ENCODE peak calls at places on chromosomes 6 and 20, in nine cellular contexts. One of them, this sample, is unnamed.

GRCh38 chr20:56400001-56400640 is 7.7 kb downstream of the CSTF1 start:
- DNase-seq in heart right ventricle: peak
- DNase-seq in endothelial cell of umbilical vein: peak
- DNase-seq in CD8-positive, alpha-beta T cell: peak
- DNase-seq in AG10803: peak
- DNase-seq in uterus: no peak
- DNase-seq in kidney: no peak
- DNase-seq in coronary artery: no peak
- DNase-seq in AG09309: peak
- DNase-seq in this sample: peak

GRCh38 chr6:143125896-143126573 is 65.3 kb downstream of the AIG1 start:
- DNase-seq in heart right ventricle: no peak
- DNase-seq in endothelial cell of umbilical vein: no peak
- DNase-seq in CD8-positive, alpha-beta T cell: no peak
- DNase-seq in AG10803: peak
- DNase-seq in uterus: no peak
- DNase-seq in kidney: no peak
- DNase-seq in coronary artery: no peak
- DNase-seq in AG09309: no peak
- DNase-seq in this sample: no peak

GRCh38 chr20:19492937-19493336 is 265.1 kb upstream of the RIN2 start:
- DNase-seq in heart right ventricle: no peak
- DNase-seq in endothelial cell of umbilical vein: no peak
- DNase-seq in CD8-positive, alpha-beta T cell: no peak
- DNase-seq in AG10803: no peak
- DNase-seq in uterus: no peak
- DNase-seq in kidney: no peak
- DNase-seq in coronary artery: no peak
- DNase-seq in AG09309: no peak
- DNase-seq in this sample: no peak

GRCh38 chr6:10256113-10256690 is 158.7 kb downstream of the TFAP2A start:
- DNase-seq in heart right ventricle: no peak
- DNase-seq in endothelial cell of umbilical vein: no peak
- DNase-seq in CD8-positive, alpha-beta T cell: no peak
- DNase-seq in AG10803: no peak
- DNase-seq in uterus: no peak
- DNase-seq in kidney: no peak
- DNase-seq in coronary artery: no peak
- DNase-seq in AG09309: no peak
- DNase-seq in this sample: no peak

GRCh38 chr6:7953753-7954152 is 43.2 kb upstream of the TXNDC5 start:
- DNase-seq in heart right ventricle: no peak
- DNase-seq in endothelial cell of umbilical vein: peak
- DNase-seq in CD8-positive, alpha-beta T cell: no peak
- DNase-seq in AG10803: no peak
- DNase-seq in uterus: no peak
- DNase-seq in kidney: no peak
- DNase-seq in coronary artery: no peak
- DNase-seq in AG09309: no peak
- DNase-seq in this sample: no peak

GRCh38 chr20:59972037-59972801 is 14.0 kb downstream of the CDH26 start:
- DNase-seq in heart right ventricle: no peak
- DNase-seq in endothelial cell of umbilical vein: no peak
- DNase-seq in CD8-positive, alpha-beta T cell: no peak
- DNase-seq in AG10803: no peak
- DNase-seq in uterus: no peak
- DNase-seq in kidney: no peak
- DNase-seq in coronary artery: no peak
- DNase-seq in AG09309: no peak
- DNase-seq in this sample: no peak

GRCh38 chr6:18976091-18976490 is 588.9 kb downstream of the RNF144B start:
- DNase-seq in heart right ventricle: no peak
- DNase-seq in endothelial cell of umbilical vein: no peak
- DNase-seq in CD8-positive, alpha-beta T cell: no peak
- DNase-seq in AG10803: no peak
- DNase-seq in uterus: no peak
- DNase-seq in kidney: no peak
- DNase-seq in coronary artery: no peak
- DNase-seq in AG09309: no peak
- DNase-seq in this sample: no peak

GRCh38 chr6:144036064-144036873 is 28.2 kb upstream of the PLAGL1 start:
- DNase-seq in heart right ventricle: no peak
- DNase-seq in endothelial cell of umbilical vein: peak
- DNase-seq in CD8-positive, alpha-beta T cell: no peak
- DNase-seq in AG10803: peak
- DNase-seq in uterus: no peak
- DNase-seq in kidney: no peak
- DNase-seq in coronary artery: no peak
- DNase-seq in AG09309: peak
- DNase-seq in this sample: peak

GRCh38 chr6:34317882-34318491 is 69.2 kb upstream of the SMIM29 start:
- DNase-seq in heart right ventricle: no peak
- DNase-seq in endothelial cell of umbilical vein: no peak
- DNase-seq in CD8-positive, alpha-beta T cell: no peak
- DNase-seq in AG10803: no peak
- DNase-seq in uterus: no peak
- DNase-seq in kidney: no peak
- DNase-seq in coronary artery: no peak
- DNase-seq in AG09309: no peak
- DNase-seq in this sample: peak

GRCh38 chr6:168274046-168274952 is 45.3 kb downstream of the DACT2 start:
- DNase-seq in heart right ventricle: no peak
- DNase-seq in endothelial cell of umbilical vein: no peak
- DNase-seq in CD8-positive, alpha-beta T cell: no peak
- DNase-seq in AG10803: no peak
- DNase-seq in uterus: no peak
- DNase-seq in kidney: peak
- DNase-seq in coronary artery: no peak
- DNase-seq in AG09309: no peak
- DNase-seq in this sample: no peak

GRCh38 chr6:151765444-151765886 is 42.0 kb upstream of the ESR1 start:
- DNase-seq in heart right ventricle: peak
- DNase-seq in endothelial cell of umbilical vein: peak
- DNase-seq in CD8-positive, alpha-beta T cell: no peak
- DNase-seq in AG10803: peak
- DNase-seq in uterus: peak
- DNase-seq in kidney: no peak
- DNase-seq in coronary artery: no peak
- DNase-seq in AG09309: peak
- DNase-seq in this sample: peak

GRCh38 chr6:158017621-158018369 is 36.1 kb downstream of the SYNJ2 start:
- DNase-seq in heart right ventricle: no peak
- DNase-seq in endothelial cell of umbilical vein: no peak
- DNase-seq in CD8-positive, alpha-beta T cell: no peak
- DNase-seq in AG10803: no peak
- DNase-seq in uterus: no peak
- DNase-seq in kidney: peak
- DNase-seq in coronary artery: no peak
- DNase-seq in AG09309: no peak
- DNase-seq in this sample: no peak

GRCh38 chr6:139545474-139546116 is 171.1 kb upstream of the CITED2 start:
- DNase-seq in heart right ventricle: no peak
- DNase-seq in endothelial cell of umbilical vein: no peak
- DNase-seq in CD8-positive, alpha-beta T cell: no peak
- DNase-seq in AG10803: peak
- DNase-seq in uterus: no peak
- DNase-seq in kidney: no peak
- DNase-seq in coronary artery: no peak
- DNase-seq in AG09309: no peak
- DNase-seq in this sample: peak

GRCh38 chr20:11338506-11339306 is 579.0 kb upstream of the BTBD3 start:
- DNase-seq in heart right ventricle: no peak
- DNase-seq in endothelial cell of umbilical vein: no peak
- DNase-seq in CD8-positive, alpha-beta T cell: no peak
- DNase-seq in AG10803: no peak
- DNase-seq in uterus: no peak
- DNase-seq in kidney: no peak
- DNase-seq in coronary artery: no peak
- DNase-seq in AG09309: no peak
- DNase-seq in this sample: peak

GRCh38 chr20:47922280-47922675 is 137.0 kb upstream of the SULF2 start:
- DNase-seq in heart right ventricle: no peak
- DNase-seq in endothelial cell of umbilical vein: no peak
- DNase-seq in CD8-positive, alpha-beta T cell: no peak
- DNase-seq in AG10803: peak
- DNase-seq in uterus: no peak
- DNase-seq in kidney: no peak
- DNase-seq in coronary artery: no peak
- DNase-seq in AG09309: peak
- DNase-seq in this sample: peak

GRCh38 chr6:134315974-134316391 is 1.9 kb downstream of the SGK1 start:
- DNase-seq in heart right ventricle: no peak
- DNase-seq in endothelial cell of umbilical vein: no peak
- DNase-seq in CD8-positive, alpha-beta T cell: no peak
- DNase-seq in AG10803: no peak
- DNase-seq in uterus: no peak
- DNase-seq in kidney: no peak
- DNase-seq in coronary artery: no peak
- DNase-seq in AG09309: no peak
- DNase-seq in this sample: no peak

GRCh38 chr6:37694259-37694658 is 3.4 kb downstream of the MDGA1 start:
- DNase-seq in heart right ventricle: no peak
- DNase-seq in endothelial cell of umbilical vein: no peak
- DNase-seq in CD8-positive, alpha-beta T cell: no peak
- DNase-seq in AG10803: no peak
- DNase-seq in uterus: no peak
- DNase-seq in kidney: no peak
- DNase-seq in coronary artery: no peak
- DNase-seq in AG09309: no peak
- DNase-seq in this sample: no peak

GRCh38 chr6:37696220-37696840 is 1.4 kb downstream of the MDGA1 start:
- DNase-seq in heart right ventricle: peak
- DNase-seq in endothelial cell of umbilical vein: peak
- DNase-seq in CD8-positive, alpha-beta T cell: peak
- DNase-seq in AG10803: peak
- DNase-seq in uterus: peak
- DNase-seq in kidney: peak
- DNase-seq in coronary artery: no peak
- DNase-seq in AG09309: no peak
- DNase-seq in this sample: peak

GRCh38 chr6:37695273-37695672 is 2.4 kb downstream of the MDGA1 start:
- DNase-seq in heart right ventricle: no peak
- DNase-seq in endothelial cell of umbilical vein: no peak
- DNase-seq in CD8-positive, alpha-beta T cell: no peak
- DNase-seq in AG10803: no peak
- DNase-seq in uterus: no peak
- DNase-seq in kidney: no peak
- DNase-seq in coronary artery: no peak
- DNase-seq in AG09309: no peak
- DNase-seq in this sample: no peak

GRCh38 chr6:37696841-37697735 is 595 bp downstream of the MDGA1 start:
- DNase-seq in heart right ventricle: no peak
- DNase-seq in endothelial cell of umbilical vein: peak
- DNase-seq in CD8-positive, alpha-beta T cell: peak
- DNase-seq in AG10803: peak
- DNase-seq in uterus: no peak
- DNase-seq in kidney: no peak
- DNase-seq in coronary artery: no peak
- DNase-seq in AG09309: no peak
- DNase-seq in this sample: no peak

GRCh38 chr6:37695857-37696219 is 1.8 kb downstream of the MDGA1 start:
- DNase-seq in heart right ventricle: no peak
- DNase-seq in endothelial cell of umbilical vein: peak
- DNase-seq in CD8-positive, alpha-beta T cell: no peak
- DNase-seq in AG10803: peak
- DNase-seq in uterus: no peak
- DNase-seq in kidney: no peak
- DNase-seq in coronary artery: no peak
- DNase-seq in AG09309: no peak
- DNase-seq in this sample: no peak
- H3K4me3 ChIP-seq in heart right ventricle: peak
- H3K4me3 ChIP-seq in endothelial cell of umbilical vein: no peak
- H3K4me3 ChIP-seq in CD8-positive, alpha-beta T cell: peak
- H3K4me3 ChIP-seq in AG10803: peak
- H3K4me3 ChIP-seq in uterus: peak
- H3K4me3 ChIP-seq in kidney: no peak
- H3K4me3 ChIP-seq in coronary artery: peak
- H3K4me3 ChIP-seq in AG09309: peak
- H3K4me3 ChIP-seq in this sample: peak

DNA sequence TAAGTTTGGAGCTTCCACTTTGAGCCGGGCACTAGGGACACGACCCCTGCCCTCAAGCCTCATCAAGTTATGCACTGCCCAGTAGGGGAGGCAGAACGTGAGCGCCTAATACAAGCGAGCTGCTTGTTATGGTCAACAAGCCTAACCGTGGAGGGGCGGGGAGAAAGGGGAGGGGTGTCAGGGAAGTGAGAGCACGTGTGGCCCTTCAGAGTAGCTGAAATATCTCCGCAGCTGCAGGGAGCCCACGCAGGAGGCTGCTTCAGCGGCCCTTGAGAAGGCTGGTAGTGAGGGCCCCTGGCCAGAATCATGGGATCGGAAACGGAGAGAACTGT is 713 bp downstream of the ALDH5A1 start:
- DNase-seq in heart right ventricle: peak
- DNase-seq in endothelial cell of umbilical vein: no peak
- DNase-seq in CD8-positive, alpha-beta T cell: peak
- DNase-seq in AG10803: peak
- DNase-seq in uterus: peak
- DNase-seq in kidney: no peak
- DNase-seq in coronary artery: peak
- DNase-seq in AG09309: no peak
- DNase-seq in this sample: peak
- TF ChIP-seq CTCF in heart right ventricle: no peak
- TF ChIP-seq CTCF in endothelial cell of umbilical vein: no peak
- TF ChIP-seq CTCF in CD8-positive, alpha-beta T cell: no peak
- TF ChIP-seq CTCF in AG10803: no peak
- TF ChIP-seq CTCF in uterus: no peak
- TF ChIP-seq CTCF in kidney: no peak
- TF ChIP-seq CTCF in coronary artery: no peak
- TF ChIP-seq CTCF in AG09309: no peak
- TF ChIP-seq CTCF in this sample: no peak

GRCh38 chr20:62426678-62427077 is 661 bp downstream of the RBBP8NL start:
- DNase-seq in heart right ventricle: no peak
- DNase-seq in endothelial cell of umbilical vein: no peak
- DNase-seq in CD8-positive, alpha-beta T cell: no peak
- DNase-seq in AG10803: no peak
- DNase-seq in uterus: no peak
- DNase-seq in kidney: no peak
- DNase-seq in coronary artery: no peak
- DNase-seq in AG09309: no peak
- DNase-seq in this sample: no peak
- H3K4me3 ChIP-seq in heart right ventricle: no peak
- H3K4me3 ChIP-seq in endothelial cell of umbilical vein: no peak
- H3K4me3 ChIP-seq in CD8-positive, alpha-beta T cell: no peak
- H3K4me3 ChIP-seq in AG10803: no peak
- H3K4me3 ChIP-seq in uterus: no peak
- H3K4me3 ChIP-seq in kidney: no peak
- H3K4me3 ChIP-seq in coronary artery: no peak
- H3K4me3 ChIP-seq in AG09309: no peak
- H3K4me3 ChIP-seq in this sample: no peak

DNA sequence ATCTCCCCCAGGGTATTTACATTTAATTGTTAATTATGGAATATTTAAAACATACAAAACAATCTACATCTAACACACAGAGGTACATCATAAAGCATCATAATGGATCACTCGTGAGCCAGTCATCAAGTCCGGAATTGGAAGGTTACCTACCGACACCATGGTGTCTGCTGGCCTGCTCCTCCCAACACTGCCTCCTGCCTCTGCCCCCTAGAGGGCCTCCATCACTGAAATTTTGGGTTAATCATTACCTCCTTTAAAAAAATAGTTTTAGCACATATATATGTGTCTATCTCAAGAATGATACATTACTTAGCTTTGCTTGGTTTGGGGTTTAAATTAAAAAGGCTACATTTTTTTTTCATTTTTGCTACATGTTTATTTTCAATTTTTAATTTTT is 114.6 kb upstream of the PDE10A start:
- DNase-seq in heart right ventricle: no peak
- DNase-seq in endothelial cell of umbilical vein: no peak
- DNase-seq in CD8-positive, alpha-beta T cell: no peak
- DNase-seq in AG10803: no peak
- DNase-seq in uterus: no peak
- DNase-seq in kidney: no peak
- DNase-seq in coronary artery: no peak
- DNase-seq in AG09309: no peak
- DNase-seq in this sample: no peak
- TF ChIP-seq CTCF in heart right ventricle: no peak
- TF ChIP-seq CTCF in endothelial cell of umbilical vein: no peak
- TF ChIP-seq CTCF in CD8-positive, alpha-beta T cell: no peak
- TF ChIP-seq CTCF in AG10803: no peak
- TF ChIP-seq CTCF in uterus: no peak
- TF ChIP-seq CTCF in kidney: peak
- TF ChIP-seq CTCF in coronary artery: no peak
- TF ChIP-seq CTCF in AG09309: no peak
- TF ChIP-seq CTCF in this sample: no peak